ENCODE peak calls at places on chromosomes 2 and 18, in five cellular contexts. B is nephron progenitor cell, L is Caco-2, S is lower lobe of right lung, X is activated B cell treated with CpG ODN at 0.5 μM for 24 hours. M is an unnamed sample.
A peak's percentile ranks its signal among the peaks of the same experiment; 100 is the strongest.

GRCh38 chr2:196167666-196168065 is 3.7 kb downstream of the STK17B start:
- DNase-seq in S (no peak), L (no peak), X (no peak), B (no peak), M (no peak)

GRCh38 chr2:202848813-202849212 is 22.8 kb downstream of the ICA1L start:
- DNase-seq in S (peak; percentile 75), B (no peak), X (no peak), L (no peak), M (no peak)

GRCh38 chr2:234974501-234975385 is 22.9 kb downstream of the SH3BP4 start:
- DNase-seq in B (no peak), S (no peak), X (no peak), L (no peak), M (no peak)

GRCh38 chr2:125858366-125858765 is 797.6 kb upstream of the GYPC start:
- DNase-seq in B (no peak), L (no peak), X (no peak), S (no peak), M (no peak)

GRCh38 chr2:134852518-134852917 is 14.1 kb downstream of the ACMSD start:
- DNase-seq in S (no peak), X (no peak), B (no peak), L (no peak), M (no peak)

GRCh38 chr2:222663448-222663847 is 7.6 kb upstream of the FARSB start:
- DNase-seq in S (no peak), L (no peak), X (no peak), B (no peak), M (no peak)

GRCh38 chr18:28398491-28398890 is 221.6 kb upstream of the CDH2 start:
- DNase-seq in X (no peak), B (no peak), L (no peak), S (no peak), M (no peak)

GRCh38 chr18:5214583-5215351 is 17.7 kb upstream of the AKAIN1 start:
- DNase-seq in X (no peak), B (no peak), L (no peak), S (no peak), M (no peak)

GRCh38 chr2:220835563-220835962 is 736.5 kb downstream of the EPHA4 start:
- DNase-seq in L (no peak), S (no peak), X (no peak), B (no peak), M (no peak)

GRCh38 chr2:20212459-20212870 is 12.5 kb downstream of the SDC1 start:
- DNase-seq in S (peak; percentile 46), B (peak; percentile 57), X (no peak), L (no peak), M (no peak)

GRCh38 chr2:173109253-173110188 is 33.9 kb downstream of the MAP3K20 start:
- DNase-seq in L (no peak), B (no peak), X (no peak), S (no peak), M (peak; percentile 99)

GRCh38 chr2:46013726-46014125 is 283.5 kb upstream of the EPAS1 start:
- DNase-seq in X (no peak), S (no peak), B (no peak), L (no peak), M (no peak)

GRCh38 chr2:28691774-28692281 is 59.8 kb upstream of the PPP1CB start:
- DNase-seq in S (no peak), B (peak; percentile 59), X (no peak), L (peak; percentile 83), M (peak; percentile 46)

GRCh38 chr2:190267302-190267701 is 52.3 kb downstream of the HIBCH start:
- DNase-seq in B (no peak), L (no peak), X (no peak), S (no peak), M (no peak)

GRCh38 chr18:48179666-48180065 is 229.5 kb downstream of the ZBTB7C start:
- DNase-seq in X (no peak), L (no peak), B (no peak), S (no peak), M (no peak)

GRCh38 chr2:19050354-19050753 is 308.1 kb downstream of the OSR1 start:
- DNase-seq in S (no peak), B (no peak), L (no peak), X (no peak), M (no peak)

GRCh38 chr2:200483729-200484198 is 26.1 kb downstream of the KCTD18 start:
- DNase-seq in B (peak; percentile 63), S (peak; percentile 71), X (no peak), L (peak; percentile 76), M (peak; percentile 66)

GRCh38 chr2:28390857-28391563 is 1.6 kb upstream of the FOSL2 start:
- DNase-seq in X (no peak), S (peak; percentile 85), B (peak; percentile 67), L (peak; percentile 80), M (peak; percentile 63)

GRCh38 chr2:105111365-105112150 is 73.7 kb downstream of the MRPS9 start:
- DNase-seq in S (no peak), L (no peak), B (no peak), X (no peak), M (no peak)

GRCh38 chr2:68971591-68972231 is 2.7 kb upstream of the GKN1 start:
- DNase-seq in S (no peak), B (no peak), X (no peak), L (no peak), M (peak; percentile 72)

GRCh38 chr2:143575340-143575739 is 446.1 kb downstream of the ARHGAP15 start:
- DNase-seq in X (no peak), B (no peak), S (no peak), L (no peak), M (no peak)

GRCh38 chr2:66869076-66869475 is 434.2 kb downstream of the MEIS1 start:
- DNase-seq in X (no peak), B (no peak), S (no peak), L (no peak), M (no peak)

GRCh38 chr2:120765031-120765910 is 29.6 kb downstream of the GLI2 start:
- DNase-seq in X (no peak), B (no peak), S (peak; percentile 46), L (peak; percentile 23), M (no peak)

DNA sequence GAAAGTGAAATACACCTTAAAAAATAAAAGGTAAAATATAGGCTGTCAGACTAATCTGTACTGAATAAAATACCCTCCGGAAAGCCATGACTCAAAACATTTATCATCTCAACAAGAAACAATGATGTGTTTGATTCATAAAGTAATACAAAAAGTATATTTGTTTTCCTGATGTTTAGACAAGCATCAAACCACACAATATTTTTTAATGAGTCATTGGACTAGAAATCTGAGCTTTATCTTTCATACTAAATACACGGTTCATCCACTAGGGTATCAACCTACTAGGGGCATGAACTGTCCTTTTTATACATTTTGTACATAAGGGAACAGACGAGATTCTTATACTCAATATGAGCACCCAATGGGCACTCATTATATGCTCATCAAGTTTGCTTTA is 31.3 kb downstream of the CD226 start:
- DNase-seq in X (no peak), B (no peak), L (no peak), S (no peak), M (no peak)
- TF ChIP-seq CTCF in X (no peak), B (no peak), L (no peak), S (no peak), M (no peak)

DNA sequence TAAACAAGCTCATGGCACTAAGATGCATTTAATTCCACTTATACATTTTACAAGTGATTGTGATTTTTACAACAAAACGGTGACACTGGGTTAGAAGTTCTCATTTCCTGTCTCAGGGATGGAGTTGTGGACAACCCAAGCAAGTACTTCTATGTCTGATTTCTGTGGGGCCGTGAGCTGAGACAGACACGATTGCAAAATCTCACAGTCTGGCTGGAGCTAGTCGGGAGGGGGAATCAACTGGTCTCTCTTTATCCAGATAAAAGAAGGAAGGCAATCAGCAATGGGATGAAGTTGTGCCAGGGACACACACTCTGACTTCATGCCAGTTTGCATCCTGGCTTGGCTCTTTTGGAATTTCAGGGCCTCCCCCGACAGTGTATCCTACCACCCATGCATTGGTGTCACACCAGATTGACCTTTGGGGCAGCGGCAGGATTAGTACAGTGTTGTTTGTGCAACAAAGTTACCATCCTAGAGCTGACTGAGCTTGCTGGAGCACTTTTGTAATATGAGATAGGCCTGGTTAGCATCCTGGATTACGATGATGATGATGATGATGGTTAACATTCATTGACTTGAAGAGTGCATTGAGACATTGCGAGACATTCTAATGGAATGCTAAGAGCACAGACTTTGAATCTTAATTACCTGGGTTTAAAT is 98.8 kb downstream of the CTAGE1 start:
- DNase-seq in S (no peak), B (no peak), X (no peak), L (no peak), M (no peak)
- TF ChIP-seq CTCF in S (no peak), B (no peak), X (no peak), L (no peak), M (no peak)

DNA sequence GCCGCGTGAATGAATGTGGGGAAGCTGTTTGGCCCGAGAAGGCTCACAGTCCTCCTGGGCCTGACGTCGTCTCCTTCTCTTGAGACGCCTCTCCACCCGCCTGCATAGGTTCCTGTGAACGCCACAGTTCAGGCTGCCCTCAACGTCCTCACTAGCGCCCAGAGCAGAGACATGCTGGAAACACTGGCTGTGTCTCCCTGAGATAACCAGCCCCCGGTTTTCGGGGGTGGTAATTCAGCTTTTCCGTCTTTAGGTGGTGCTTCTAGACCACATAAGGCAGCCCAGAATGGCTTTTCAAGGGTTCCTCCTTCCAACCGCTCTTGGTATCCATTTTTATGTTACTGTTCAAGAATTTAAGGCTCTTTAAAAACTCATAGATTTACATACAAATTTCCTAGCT is 110.4 kb upstream of the PXDN start:
- DNase-seq in S (no peak), B (peak; percentile 54), X (no peak), L (no peak), M (no peak)
- TF ChIP-seq CTCF in S (peak; percentile 32), B (peak; percentile 65), X (no peak), L (no peak), M (peak; percentile 23)

GRCh38 chr18:32469691-32470131 is 971 bp downstream of the GAREM1 start:
- DNase-seq in X (no peak), S (no peak), L (no peak), B (no peak), M (no peak)

GRCh38 chr18:32469190-32469611 is 1.5 kb downstream of the GAREM1 start:
- DNase-seq in S (peak; percentile 46), L (no peak), X (no peak), B (peak; percentile 33), M (peak; percentile 16)

GRCh38 chr18:32472841-32473240 is 2.2 kb upstream of the GAREM1 start:
- DNase-seq in X (no peak), L (no peak), B (no peak), S (no peak), M (no peak)

GRCh38 chr18:32470136-32470712 is 458 bp downstream of the GAREM1 start:
- DNase-seq in B (peak; percentile 64), S (peak; percentile 63), X (peak; percentile 17), L (no peak), M (no peak)

DNA sequence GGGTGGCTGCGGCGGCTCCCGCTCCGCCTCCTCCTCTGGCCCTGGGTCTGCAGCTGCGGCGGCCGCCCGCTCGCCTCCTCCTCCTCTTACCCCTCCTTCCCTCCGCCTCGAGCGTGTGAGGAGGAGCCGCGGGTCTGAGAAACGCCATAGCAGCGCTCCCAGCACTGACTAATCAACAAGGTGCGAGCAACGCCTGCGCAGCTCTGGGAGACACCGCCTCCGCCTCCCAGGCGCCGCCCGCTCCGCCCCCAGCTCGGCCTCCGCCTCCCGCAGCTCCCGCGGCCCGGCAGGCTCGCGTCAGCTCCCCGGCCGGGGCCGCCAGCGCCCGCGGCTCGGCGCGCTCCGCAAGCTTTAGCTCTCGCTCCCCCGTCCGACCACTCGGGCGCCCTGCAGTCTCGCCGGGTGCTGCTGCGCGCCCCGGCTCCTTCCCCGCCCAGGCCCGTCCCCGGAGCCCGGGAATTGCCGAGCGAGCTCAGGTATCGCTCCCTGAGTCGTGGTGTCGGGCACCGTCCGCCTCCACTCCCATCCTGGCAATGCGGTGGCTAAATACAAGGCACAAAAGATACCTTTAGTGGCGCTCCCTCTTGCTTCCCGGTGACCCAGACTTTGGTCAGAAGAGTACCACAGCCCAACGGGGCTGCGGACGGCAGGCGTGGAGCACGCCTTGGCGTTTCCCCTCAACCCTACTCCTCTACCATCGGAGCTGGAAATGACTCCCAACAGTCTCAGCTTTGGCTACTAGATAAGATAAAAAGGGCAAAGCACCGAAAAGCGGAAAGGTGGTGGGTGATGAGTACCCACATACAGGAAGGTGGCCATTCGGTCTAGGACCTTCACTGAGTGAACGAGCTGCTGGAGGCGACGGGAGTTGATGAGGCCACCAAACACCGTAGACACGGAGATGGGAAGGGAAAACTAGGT is at the start of gene GAREM1:
- DNase-seq in L (peak; percentile 85), S (peak; percentile 95), B (peak; percentile 93), X (peak; percentile 67), M (peak; percentile 87)
- TF ChIP-seq CTCF in L (no peak), S (peak; percentile 56), B (no peak), X (no peak), M (peak; percentile 44)